ENCODE peak calls at places on chromosomes 13 and 19, in four cellular contexts. One of them, this sample, is unnamed. For H3K4me1, the result is how much of the 10 kb centered on the place peaks cover.

GRCh38 chr13:104773775-104774174 is 1707.6 kb upstream of the SLC10A2 start:
- DNase-seq in tibial nerve: no peak
- DNase-seq in right lobe of liver: no peak
- DNase-seq in HCT116: peak
- DNase-seq in this sample: no peak

GRCh38 chr19:50036905-50037304 is 11.1 kb downstream of the ZNF473 start:
- DNase-seq in right lobe of liver: no peak
- DNase-seq in HCT116: no peak
- DNase-seq in tibial nerve: no peak
- DNase-seq in this sample: no peak

GRCh38 chr19:13262450-13262849 is 112.2 kb downstream of the IER2 start:
- DNase-seq in right lobe of liver: no peak
- DNase-seq in HCT116: no peak
- DNase-seq in tibial nerve: no peak
- DNase-seq in this sample: no peak

GRCh38 chr13:73767747-73768315 is 366.4 kb downstream of the KLF12 start:
- DNase-seq in right lobe of liver: no peak
- DNase-seq in HCT116: no peak
- DNase-seq in tibial nerve: no peak
- DNase-seq in this sample: no peak

GRCh38 chr13:59700281-59700680 is 463.4 kb downstream of the DIAPH3 start:
- DNase-seq in right lobe of liver: no peak
- DNase-seq in tibial nerve: no peak
- DNase-seq in HCT116: no peak
- DNase-seq in this sample: no peak

GRCh38 chr13:69946443-69946955 is 161.1 kb upstream of the ATXN8OS start:
- DNase-seq in tibial nerve: no peak
- DNase-seq in HCT116: no peak
- DNase-seq in right lobe of liver: no peak
- DNase-seq in this sample: no peak

GRCh38 chr13:31234729-31235128 is 35.0 kb downstream of the B3GLCT start:
- DNase-seq in right lobe of liver: no peak
- DNase-seq in tibial nerve: no peak
- DNase-seq in HCT116: no peak
- DNase-seq in this sample: no peak

GRCh38 chr13:112740502-112741131 is 50.8 kb downstream of the ATP11A start:
- DNase-seq in HCT116: no peak
- DNase-seq in tibial nerve: peak
- DNase-seq in right lobe of liver: peak
- DNase-seq in this sample: no peak

GRCh38 chr19:14563989-14564650 is 7.7 kb downstream of the NDUFB7 start:
- DNase-seq in right lobe of liver: no peak
- DNase-seq in HCT116: peak
- DNase-seq in tibial nerve: no peak
- DNase-seq in this sample: no peak

GRCh38 chr19:55179570-55180484 is at the start of gene SYT5:
- DNase-seq in right lobe of liver: no peak
- DNase-seq in HCT116: no peak
- DNase-seq in tibial nerve: no peak
- DNase-seq in this sample: no peak

DNA sequence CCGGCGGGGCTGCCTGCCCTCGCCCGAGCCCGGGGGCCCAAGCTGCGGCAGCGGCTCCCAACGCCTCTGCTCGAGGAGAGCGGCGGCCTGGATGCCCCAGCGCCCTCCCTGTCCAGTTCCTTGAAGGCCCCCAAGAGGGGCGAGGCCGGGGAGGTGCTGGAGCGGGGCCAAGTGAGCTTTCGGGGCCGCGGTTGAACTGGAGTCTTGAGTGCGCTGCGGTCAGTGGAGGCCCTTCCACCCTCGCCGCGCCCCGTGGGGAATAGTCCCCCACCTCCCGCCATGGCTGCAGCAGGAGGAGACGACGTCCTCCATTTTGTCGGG is 529 bp upstream of the ZMYM5 start:
- DNase-seq in HCT116: no peak
- DNase-seq in right lobe of liver: no peak
- DNase-seq in tibial nerve: peak
- DNase-seq in this sample: peak
- TF ChIP-seq POLR2A in HCT116: no peak
- TF ChIP-seq POLR2A in right lobe of liver: no peak
- TF ChIP-seq POLR2A in tibial nerve: no peak
- TF ChIP-seq POLR2A in this sample: no peak

DNA sequence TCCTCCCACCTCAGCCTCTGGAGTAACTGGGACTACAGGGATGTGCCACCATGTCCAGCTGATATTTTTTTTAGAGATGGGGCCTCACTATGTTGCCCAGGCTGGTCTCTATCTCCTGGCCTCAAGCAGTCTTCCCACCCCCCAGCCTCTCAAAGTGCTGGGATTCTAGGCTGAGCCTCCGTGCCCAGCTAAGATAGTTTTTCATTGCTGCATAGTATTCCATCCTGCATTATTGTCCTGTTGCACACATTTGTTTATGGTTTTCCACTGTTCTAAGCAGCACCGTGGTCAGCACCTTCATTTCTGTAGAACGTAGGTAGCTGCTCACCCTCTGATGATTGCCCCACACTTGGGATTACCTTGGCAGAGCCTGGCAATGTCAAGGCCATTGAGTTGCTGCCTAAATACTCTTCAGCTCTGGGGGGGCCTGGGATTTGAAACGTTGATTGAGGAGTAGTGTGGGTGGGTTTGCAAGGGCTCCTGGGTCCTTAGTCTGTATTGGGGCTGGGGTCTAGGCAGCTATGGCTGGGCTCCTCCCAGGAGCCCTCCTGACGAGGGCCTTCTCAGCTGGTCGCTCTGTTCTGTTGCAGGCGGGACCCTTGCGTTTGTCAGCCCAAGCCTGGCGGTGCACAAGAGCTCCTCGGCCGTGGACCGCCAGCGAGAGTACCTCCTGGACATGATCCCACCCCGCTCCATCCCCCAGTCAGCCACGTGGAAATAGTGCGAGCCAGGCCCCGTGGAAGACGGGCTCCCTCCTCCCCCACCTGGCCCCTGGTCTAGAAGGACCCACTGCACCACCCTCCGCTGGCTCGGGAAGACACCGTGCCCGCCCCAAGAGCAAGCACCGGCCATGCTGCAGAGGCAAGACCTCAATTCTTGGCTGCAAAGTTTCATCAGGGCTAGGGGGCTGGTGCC is 10.3 kb downstream of the TSSK6 start:
- DNase-seq in right lobe of liver: peak
- DNase-seq in HCT116: no peak
- DNase-seq in tibial nerve: no peak
- DNase-seq in this sample: no peak
- H3K4me1 ChIP-seq in right lobe of liver: under half
- H3K4me1 ChIP-seq in HCT116: under half
- H3K4me1 ChIP-seq in tibial nerve: under half
- H3K4me1 ChIP-seq in this sample: under half

GRCh38 chr13:79398169-79398568 is 7.9 kb downstream of the RBM26 start:
- DNase-seq in HCT116: no peak
- DNase-seq in tibial nerve: no peak
- DNase-seq in right lobe of liver: no peak
- DNase-seq in this sample: no peak

GRCh38 chr13:79389031-79389430 is 17.0 kb downstream of the RBM26 start:
- DNase-seq in right lobe of liver: no peak
- DNase-seq in tibial nerve: no peak
- DNase-seq in HCT116: no peak
- DNase-seq in this sample: no peak

GRCh38 chr13:79392882-79393563 is 13.0 kb downstream of the RBM26 start:
- DNase-seq in right lobe of liver: no peak
- DNase-seq in HCT116: no peak
- DNase-seq in tibial nerve: no peak
- DNase-seq in this sample: no peak

GRCh38 chr13:79395881-79396280 is 10.2 kb downstream of the RBM26 start:
- DNase-seq in tibial nerve: no peak
- DNase-seq in HCT116: no peak
- DNase-seq in right lobe of liver: no peak
- DNase-seq in this sample: no peak

DNA sequence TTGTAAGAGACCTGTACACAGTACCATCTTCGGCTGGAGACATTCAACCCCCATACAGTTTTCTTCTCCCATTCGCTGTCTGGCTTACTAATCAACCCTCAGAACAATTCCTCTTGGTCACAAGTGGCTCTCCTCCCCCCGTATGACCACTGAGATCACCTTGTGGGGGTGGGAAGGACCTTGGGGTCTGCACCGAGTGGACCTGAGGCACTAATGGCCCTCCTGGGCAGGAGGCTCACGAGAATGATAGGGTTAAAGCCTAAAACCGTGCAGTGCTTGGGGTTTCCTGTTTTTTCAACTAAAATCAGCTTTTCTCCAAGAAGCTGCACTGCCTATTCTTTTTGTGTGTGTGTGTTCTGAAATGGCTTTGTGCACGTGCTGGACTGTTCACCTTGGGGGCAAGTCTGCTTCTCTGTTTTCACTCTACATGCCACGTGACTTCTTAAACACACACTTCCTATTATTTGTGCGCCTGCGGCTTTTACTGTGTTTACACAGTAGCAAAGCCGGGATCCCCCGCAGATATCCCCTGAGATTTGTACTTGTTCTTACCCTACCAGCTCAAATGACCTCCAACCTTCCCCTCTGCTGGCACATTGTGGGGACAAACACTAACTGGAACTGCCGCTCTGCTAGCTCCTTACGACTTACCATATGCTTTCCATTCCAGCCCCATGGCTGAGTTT is 12.3 kb downstream of the RBM26 start:
- DNase-seq in HCT116: no peak
- DNase-seq in right lobe of liver: no peak
- DNase-seq in tibial nerve: no peak
- DNase-seq in this sample: no peak
- TF ChIP-seq POLR2A in HCT116: no peak
- TF ChIP-seq POLR2A in right lobe of liver: no peak
- TF ChIP-seq POLR2A in tibial nerve: no peak
- TF ChIP-seq POLR2A in this sample: no peak

GRCh38 chr13:37097008-37097579 is 8.4 kb downstream of the CSNK1A1L start:
- DNase-seq in right lobe of liver: no peak
- DNase-seq in tibial nerve: no peak
- DNase-seq in HCT116: no peak
- DNase-seq in this sample: no peak
- H3K4me1 ChIP-seq in right lobe of liver: under half
- H3K4me1 ChIP-seq in tibial nerve: under half
- H3K4me1 ChIP-seq in HCT116: under half
- H3K4me1 ChIP-seq in this sample: under half

DNA sequence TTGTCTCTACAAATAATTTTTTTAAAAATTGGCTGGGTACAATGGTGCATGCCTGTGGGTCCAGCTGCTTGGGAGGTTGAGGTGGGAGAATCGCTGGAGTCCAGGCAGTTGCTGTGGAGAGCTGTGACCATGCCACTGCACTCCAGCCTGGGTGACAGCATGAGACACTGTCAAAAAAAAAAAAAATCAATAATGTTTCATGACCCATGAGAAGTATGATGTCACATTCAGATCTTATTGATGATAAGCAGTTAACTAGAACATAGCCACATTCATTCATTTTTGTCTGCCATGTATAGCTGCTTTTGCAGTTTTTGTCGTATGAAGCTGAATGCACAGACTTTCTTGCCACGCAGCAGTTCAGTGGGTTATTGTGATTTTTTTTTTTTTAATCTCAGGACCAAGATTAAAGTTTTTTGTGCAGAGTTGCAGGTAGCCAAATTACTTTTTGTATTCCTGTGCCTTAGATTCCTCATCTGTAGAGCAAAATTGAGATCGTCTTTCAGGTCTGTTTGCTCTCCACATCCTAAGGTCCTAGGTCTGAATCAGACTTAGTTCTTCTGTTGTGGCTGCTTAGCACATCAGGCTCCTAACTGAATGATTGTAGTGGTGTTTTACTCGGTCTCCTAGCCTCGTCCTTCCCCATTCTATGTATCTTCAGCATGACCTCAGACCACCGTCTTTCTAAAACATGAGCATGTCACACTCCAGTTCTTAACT is 145.2 kb downstream of the GGACT start:
- DNase-seq in HCT116: no peak
- DNase-seq in right lobe of liver: no peak
- DNase-seq in tibial nerve: no peak
- DNase-seq in this sample: no peak
- TF ChIP-seq POLR2A in HCT116: no peak
- TF ChIP-seq POLR2A in right lobe of liver: no peak
- TF ChIP-seq POLR2A in tibial nerve: no peak
- TF ChIP-seq POLR2A in this sample: no peak

DNA sequence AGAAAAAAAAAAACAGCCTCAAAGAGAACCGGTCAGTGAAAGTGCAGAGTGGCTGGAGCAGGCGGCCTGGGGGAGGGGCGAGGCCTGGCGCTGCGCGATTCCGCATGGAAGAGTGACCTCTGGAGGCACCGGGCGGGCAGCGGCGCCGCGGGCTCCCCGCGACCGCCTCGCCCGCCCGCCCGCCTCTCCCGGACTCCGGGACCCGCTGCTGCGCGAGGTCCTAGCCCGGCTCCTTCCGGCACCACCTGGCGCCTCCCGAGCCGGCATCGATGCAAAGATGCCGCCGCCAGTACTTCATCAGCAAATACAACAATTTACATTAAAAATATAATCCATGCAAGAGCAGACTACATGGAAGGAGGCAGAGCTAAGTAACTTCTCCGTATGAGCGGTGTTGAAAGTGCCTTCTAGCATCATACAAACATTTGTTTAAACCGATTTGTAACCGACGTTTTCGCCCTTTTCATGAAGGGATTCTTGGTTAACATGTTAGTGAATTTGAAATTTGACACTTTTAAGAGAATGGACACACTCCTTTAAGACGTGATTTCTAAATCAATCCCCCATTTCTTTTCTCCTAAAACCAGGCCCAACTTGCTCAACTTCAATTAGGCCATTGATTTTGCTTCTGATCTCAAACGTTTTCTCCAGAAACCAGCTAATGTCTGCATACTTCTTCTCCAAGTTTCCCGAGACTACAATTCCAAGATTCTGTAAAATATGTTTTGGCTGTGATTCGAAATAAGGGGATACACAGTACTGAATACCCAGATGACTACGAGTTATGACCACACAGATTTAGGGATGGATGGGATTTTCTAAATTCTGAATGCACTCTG is 2.1 kb downstream of the EFNB2 start:
- DNase-seq in right lobe of liver: peak
- DNase-seq in tibial nerve: peak
- DNase-seq in HCT116: no peak
- DNase-seq in this sample: peak
- H3K4me1 ChIP-seq in right lobe of liver: under half
- H3K4me1 ChIP-seq in tibial nerve: under half
- H3K4me1 ChIP-seq in HCT116: under half
- H3K4me1 ChIP-seq in this sample: under half

DNA sequence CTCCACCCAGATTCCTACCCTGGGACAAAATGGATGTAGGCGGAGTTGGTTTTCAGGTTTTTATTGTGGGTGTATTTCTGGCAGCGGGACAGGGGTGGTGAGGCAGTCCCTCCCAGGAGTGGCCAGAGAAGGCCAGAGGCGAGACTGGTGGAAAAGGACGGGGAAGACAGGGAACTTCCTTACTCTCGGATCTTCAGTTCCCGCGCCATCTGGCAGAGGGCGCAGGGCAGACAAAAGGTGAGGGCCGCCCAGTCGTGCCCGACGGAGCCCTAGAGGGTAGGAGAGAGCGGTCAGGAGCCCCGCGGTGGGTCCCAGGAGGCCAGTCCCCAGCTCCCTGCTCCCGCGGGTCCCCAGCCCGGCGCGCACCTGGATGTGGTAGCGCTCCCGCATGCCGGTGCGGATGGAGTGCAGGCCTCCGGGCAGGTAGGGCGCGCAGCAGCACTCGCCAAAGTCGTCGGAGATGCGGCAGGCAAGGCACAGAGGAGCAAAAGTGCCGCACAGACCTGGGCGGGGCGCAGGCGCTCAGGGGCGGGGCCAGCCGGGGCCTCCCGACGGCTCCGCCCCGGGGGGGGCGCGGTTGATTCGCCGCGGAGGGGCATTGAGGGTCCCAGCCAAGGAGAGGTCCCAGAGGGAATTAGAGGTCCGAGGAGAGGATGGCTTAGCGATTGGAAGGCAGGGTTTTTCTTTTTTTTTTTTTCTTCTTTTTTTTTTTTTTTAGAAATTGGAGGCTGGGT is 3.0 kb downstream of the CNFN start:
- DNase-seq in HCT116: peak
- DNase-seq in tibial nerve: peak
- DNase-seq in right lobe of liver: no peak
- DNase-seq in this sample: peak
- TF ChIP-seq POLR2A in HCT116: peak
- TF ChIP-seq POLR2A in tibial nerve: no peak
- TF ChIP-seq POLR2A in right lobe of liver: no peak
- TF ChIP-seq POLR2A in this sample: peak